ENCODE peak calls at places on chromosomes 6 and 20, in seven cellular contexts. F is lower lobe of right lung, G is HepG2, D is heart right ventricle, Y is kidney, M is hepatocyte, C is upper lobe of right lung. R is an unnamed sample.

GRCh38 chr20:16485406-16485805 is 87.8 kb downstream of the KIF16B start:
- DNase-seq in Y (no peak), C (no peak), F (no peak), M (no peak), G (no peak), D (no peak), R (no peak)

GRCh38 chr20:3172933-3173581 is at the start of gene LZTS3:
- DNase-seq in M (peak; percentile 93), D (peak; percentile 75), C (peak; percentile 88), Y (peak; percentile 91), F (peak; percentile 80), G (peak; percentile 63), R (peak; percentile 75)

GRCh38 chr6:159720708-159721107 is 6.6 kb upstream of the WTAP start:
- DNase-seq in C (no peak), F (no peak), D (no peak), G (peak; percentile 82), Y (no peak), M (peak; percentile 67), R (no peak)

GRCh38 chr6:130063806-130064205 is 45.4 kb downstream of the L3MBTL3 start:
- DNase-seq in D (no peak), Y (no peak), C (no peak), F (no peak), G (no peak), M (no peak), R (no peak)

GRCh38 chr6:161363286-161363685 is 89.4 kb upstream of the AGPAT4 start:
- DNase-seq in M (no peak), G (no peak), C (no peak), F (no peak), Y (no peak), D (no peak), R (no peak)

GRCh38 chr20:49615401-49616153 is 47.6 kb upstream of the PTGIS start:
- DNase-seq in M (no peak), F (no peak), D (peak; percentile 81), Y (peak; percentile 80), G (peak; percentile 62), C (peak; percentile 54), R (peak; percentile 82)

GRCh38 chr6:169923468-169924464 is 172.3 kb downstream of the ERMARD start:
- DNase-seq in Y (no peak), D (no peak), M (no peak), F (no peak), G (no peak), C (no peak), R (no peak)

GRCh38 chr20:23774081-23774480 is 23.3 kb upstream of the CST1 start:
- DNase-seq in Y (no peak), M (no peak), C (no peak), G (no peak), F (no peak), D (no peak), R (no peak)

GRCh38 chr20:37358366-37359150 is 12.6 kb downstream of the SRC start:
- DNase-seq in M (no peak), G (no peak), F (no peak), C (peak; percentile 71), D (no peak), Y (no peak), R (no peak)

GRCh38 chr6:142756215-142756630 is 188.8 kb downstream of the HIVEP2 start:
- DNase-seq in C (no peak), M (no peak), D (no peak), Y (no peak), F (no peak), G (peak; percentile 23), R (no peak)

GRCh38 chr6:116405663-116406329 is 35.0 kb downstream of the DSE start:
- DNase-seq in Y (no peak), G (no peak), D (no peak), C (no peak), F (no peak), M (no peak), R (no peak)

DNA sequence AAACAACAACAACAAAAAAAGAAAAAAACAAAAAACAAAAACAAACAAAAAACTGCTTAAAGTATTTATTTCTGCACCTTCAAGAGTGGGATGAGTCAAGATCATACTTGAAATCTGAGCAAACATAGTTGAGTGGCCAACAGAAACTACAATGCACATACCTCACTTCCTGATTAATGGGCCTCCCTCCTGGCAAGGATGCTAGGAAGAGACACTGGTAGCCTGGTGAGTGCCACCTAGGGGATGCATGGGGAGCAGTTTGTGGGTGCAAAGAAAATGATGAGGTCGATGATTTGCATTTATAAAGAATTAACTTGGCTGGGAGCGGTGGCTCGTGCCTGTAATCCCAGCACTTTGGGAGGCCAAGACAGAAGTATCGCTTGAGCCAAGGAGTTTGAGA is 808.1 kb downstream of the MAFB start:
- DNase-seq in M (no peak), C (no peak), F (no peak), Y (no peak), G (no peak), D (no peak), R (no peak)
- TF ChIP-seq CTCF in M (peak; percentile 16), C (peak; percentile 12), F (no peak), Y (no peak), G (no peak), D (no peak), R (no peak)

DNA sequence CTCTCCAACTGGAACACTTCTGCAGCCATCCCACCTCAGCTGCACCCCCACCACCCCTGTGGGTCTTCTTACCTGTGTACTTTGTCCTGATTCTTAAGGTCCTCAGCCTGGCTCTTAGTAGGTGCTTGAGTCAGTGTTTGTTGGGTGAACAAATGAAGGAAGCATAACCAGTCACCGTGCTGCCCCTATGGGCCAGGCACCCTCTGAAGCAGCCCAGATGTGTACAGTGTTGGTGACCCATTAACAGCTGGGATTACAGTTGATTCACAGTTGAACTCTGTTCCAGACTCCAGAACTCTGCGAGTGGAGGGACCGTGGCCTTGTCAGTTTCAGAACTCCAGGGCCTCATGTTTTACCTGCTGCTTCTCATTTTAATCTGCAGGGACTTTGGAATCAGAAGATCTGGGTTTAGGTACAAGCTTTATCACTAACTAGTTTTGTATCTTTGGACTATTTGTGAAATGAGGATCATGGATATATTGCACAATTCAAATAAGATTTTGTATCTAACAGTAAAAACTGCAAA is 203.8 kb downstream of the TMEM242 start:
- DNase-seq in D (no peak), Y (no peak), M (peak; percentile 35), F (no peak), C (no peak), G (peak; percentile 65), R (no peak)
- H3K4me3 ChIP-seq in D (no peak overlapping the region), Y (no peak overlapping the region), M (no peak overlapping the region), F (no peak overlapping the region), C (no peak overlapping the region), G (no peak overlapping the region), R (no peak overlapping the region)

DNA sequence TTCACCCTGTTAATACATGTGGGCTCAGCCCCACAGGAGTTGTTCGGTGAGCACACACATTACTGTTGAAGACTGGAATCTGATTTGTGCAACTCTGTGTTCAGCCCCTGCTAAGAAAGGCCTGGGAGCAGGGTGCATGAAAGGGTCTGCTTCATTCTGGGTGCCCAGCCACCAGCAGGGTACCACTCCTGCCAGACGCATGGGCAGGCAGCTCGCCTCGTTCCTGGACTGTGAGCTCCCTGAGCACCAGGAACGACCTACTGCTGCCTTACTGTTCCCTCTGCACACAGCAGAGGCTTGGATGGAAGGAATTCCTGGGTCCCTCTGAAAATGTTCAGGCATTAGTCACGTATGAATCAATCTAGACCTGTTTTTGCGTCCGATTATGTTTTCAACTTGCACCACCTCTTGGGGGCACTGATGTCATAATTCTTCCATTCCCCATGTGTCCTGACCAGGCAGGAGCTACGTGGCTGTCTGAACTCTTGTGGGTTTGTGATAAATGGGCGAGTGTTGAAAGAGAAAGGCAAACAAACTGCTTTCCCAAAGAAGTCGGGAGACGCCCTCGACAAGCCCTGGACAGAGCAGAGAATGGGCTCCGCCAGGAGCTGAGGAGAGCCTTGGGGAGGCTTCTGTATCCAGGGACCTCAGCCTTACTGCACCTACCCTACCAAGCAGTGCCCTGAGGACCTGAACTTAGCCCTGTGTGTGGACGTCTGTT is 123.9 kb downstream of the LY86 start:
- DNase-seq in Y (no peak), M (peak; percentile 76), F (peak; percentile 64), C (peak; percentile 72), D (no peak), G (peak; percentile 83), R (no peak)
- TF ChIP-seq CTCF in Y (no peak), M (peak; percentile 26), F (no peak), C (no peak), D (no peak), G (peak; percentile 76), R (no peak)

DNA sequence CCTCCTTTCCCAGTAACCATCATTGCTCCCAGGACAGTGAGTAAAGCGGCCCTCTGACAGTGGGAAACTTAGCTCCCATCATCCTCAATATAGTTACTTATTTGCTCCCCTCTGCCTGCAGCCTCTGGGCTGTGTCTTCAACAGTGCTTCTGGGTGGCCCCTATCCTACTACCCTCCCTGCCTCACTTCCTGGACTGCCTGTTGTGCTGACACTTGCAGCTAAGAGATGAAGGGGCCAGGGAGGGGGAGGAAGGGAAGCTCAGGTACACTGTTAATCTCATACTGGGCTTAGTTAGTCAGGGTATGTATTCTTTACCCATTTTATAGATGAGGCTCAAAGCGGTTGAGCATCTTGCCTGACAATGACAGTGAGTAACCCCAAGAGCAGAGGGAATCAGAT is 27.0 kb upstream of the KCNK5 start:
- DNase-seq in F (no peak), M (no peak), D (no peak), Y (no peak), C (no peak), G (no peak), R (no peak)
- H3K4me3 ChIP-seq in F (no peak overlapping the region), M (no peak overlapping the region), D (no peak overlapping the region), Y (no peak overlapping the region), C (no peak overlapping the region), G (no peak overlapping the region), R (no peak overlapping the region)

GRCh38 chr20:58469500-58470129 is 45.6 kb downstream of the APCDD1L start:
- DNase-seq in Y (no peak), C (no peak), F (no peak), D (no peak), M (no peak), G (no peak), R (no peak)
- TF ChIP-seq CTCF in Y (no peak), C (no peak), F (no peak), D (no peak), M (no peak), G (no peak), R (no peak)